ENCODE peak calls at places on chromosome 22, in ten cellular contexts. Y is uterus; N is activated CD4-positive, CD25-positive, alpha-beta regulatory T cell; I is cardiac muscle cell; K is SW480; F is erythroblast; T is NCI-H446; D is anterior cingulate cortex; R is activated CD4-positive, alpha-beta T cell treated with anti-CD3 and anti-CD28 coated beads for 48 hours; V is NCI-H460. S is an unnamed sample.

GRCh38 chr22:42734406-42734805 is 13.7 kb upstream of the A4GALT start:
- DNase-seq in Y (no peak), N (no peak), I (no peak), K (no peak), F (no peak), T (no peak), D (no peak), R (no peak), V (no peak), S (no peak)

GRCh38 chr22:43128928-43129424 is 14.2 kb downstream of the MCAT start:
- DNase-seq in Y (no peak), N (no peak), I (no peak), K (peak), F (peak), T (no peak), D (no peak), R (no peak), V (no peak), S (peak)

GRCh38 chr22:37165940-37166674 is 16.4 kb upstream of the IL2RB start:
- DNase-seq in Y (no peak), N (no peak), I (no peak), K (no peak), F (no peak), T (no peak), D (no peak), R (no peak), V (no peak), S (no peak)

GRCh38 chr22:21447694-21448402 is 19.3 kb upstream of the TMEM191C start:
- DNase-seq in Y (no peak), N (no peak), I (no peak), K (no peak), F (no peak), T (no peak), D (no peak), R (peak), V (no peak), S (peak)

GRCh38 chr22:42959472-42960145 is 55.3 kb downstream of the PACSIN2 start:
- DNase-seq in Y (no peak), N (no peak), I (peak), K (peak), F (peak), T (no peak), D (no peak), R (no peak), V (peak), S (peak)

GRCh38 chr22:28208797-28209196 is 289.7 kb upstream of the PITPNB start:
- DNase-seq in Y (no peak), N (no peak), I (no peak), K (no peak), F (no peak), T (no peak), D (no peak), R (no peak), V (no peak), S (no peak)

GRCh38 chr22:31088233-31088986 is 7.3 kb downstream of the SMTN start:
- DNase-seq in Y (no peak), N (no peak), I (no peak), K (no peak), F (no peak), T (no peak), D (no peak), R (no peak), V (no peak), S (no peak)

GRCh38 chr22:42847110-42847509 is 10.0 kb downstream of the ARFGAP3 start:
- DNase-seq in Y (no peak), N (no peak), I (no peak), K (no peak), F (no peak), T (no peak), D (no peak), R (no peak), V (no peak), S (no peak)

GRCh38 chr22:28629420-28630184 is 50.0 kb downstream of the TTC28 start:
- DNase-seq in Y (no peak), N (no peak), I (peak), K (no peak), F (no peak), T (no peak), D (no peak), R (no peak), V (peak), S (peak)

GRCh38 chr22:27331526-27332281 is 469.9 kb downstream of the MN1 start:
- DNase-seq in Y (no peak), N (no peak), I (peak), K (no peak), F (no peak), T (no peak), D (peak), R (peak), V (peak), S (no peak)

GRCh38 chr22:21624120-21624879 is 5.5 kb downstream of the YDJC start:
- DNase-seq in Y (no peak), N (peak), I (peak), K (no peak), F (peak), T (no peak), D (no peak), R (peak), V (peak), S (peak)

GRCh38 chr22:42685941-42686666 is 34.6 kb downstream of the A4GALT start:
- DNase-seq in Y (no peak), N (no peak), I (no peak), K (no peak), F (no peak), T (no peak), D (no peak), R (no peak), V (no peak), S (no peak)

GRCh38 chr22:44244265-44244822 is 63.6 kb downstream of the PARVG start:
- DNase-seq in Y (no peak), N (no peak), I (no peak), K (no peak), F (no peak), T (no peak), D (no peak), R (no peak), V (no peak), S (no peak)

GRCh38 chr22:39724390-39724789 is 153.8 kb downstream of the CACNA1I start:
- DNase-seq in Y (no peak), N (no peak), I (no peak), K (peak), F (peak), T (no peak), D (no peak), R (peak), V (no peak), S (peak)

GRCh38 chr22:27801197-27801615 is 350 bp downstream of the MN1 start:
- DNase-seq in Y (no peak), N (no peak), I (peak), K (peak), F (peak), T (no peak), D (no peak), R (peak), V (no peak), S (no peak)

GRCh38 chr22:46113910-46114517 is 36.3 kb upstream of the PPARA start:
- DNase-seq in Y (peak), N (no peak), I (no peak), K (no peak), F (no peak), T (no peak), D (no peak), R (no peak), V (no peak), S (no peak)

GRCh38 chr22:46737105-46737975 is 712 bp downstream of the CERK start:
- DNase-seq in Y (peak), N (no peak), I (peak), K (no peak), F (peak), T (no peak), D (no peak), R (peak), V (no peak), S (peak)

GRCh38 chr22:41922940-41923594 is 3.5 kb downstream of the TNFRSF13C start:
- DNase-seq in Y (no peak), N (no peak), I (no peak), K (no peak), F (no peak), T (no peak), D (no peak), R (no peak), V (no peak), S (no peak)

GRCh38 chr22:49953027-49953679 is 7.4 kb upstream of the PIM3 start:
- DNase-seq in Y (no peak), N (no peak), I (no peak), K (no peak), F (no peak), T (no peak), D (no peak), R (no peak), V (no peak), S (no peak)

GRCh38 chr22:23219787-23220484 is 39.6 kb downstream of the BCR start:
- DNase-seq in Y (no peak), N (no peak), I (peak), K (no peak), F (no peak), T (no peak), D (no peak), R (peak), V (no peak), S (peak)

GRCh38 chr22:36081023-36081431 is 52.4 kb upstream of the RBFOX2 start:
- DNase-seq in Y (no peak), N (no peak), I (peak), K (no peak), F (no peak), T (no peak), D (no peak), R (no peak), V (no peak), S (no peak)

GRCh38 chr22:50739894-50740293 is 1.9 kb downstream of the ACR start:
- DNase-seq in Y (no peak), N (no peak), I (no peak), K (no peak), F (no peak), T (no peak), D (no peak), R (peak), V (no peak), S (no peak)

GRCh38 chr22:24400726-24401596 is 26.4 kb upstream of the ADORA2A start:
- DNase-seq in Y (no peak), N (no peak), I (no peak), K (no peak), F (no peak), T (no peak), D (no peak), R (no peak), V (no peak), S (no peak)

S was measured in K562.